ENCODE peak calls at places on chromosomes 12 and 14, in seven cellular contexts. X, H, C, K, T, M and L are unnamed samples.

GRCh38 chr12:69598174-69598753 is 12.4 kb downstream of the LRRC10 start:
- DNase-seq in X (no peak), H (no peak), C (no peak), K (no peak), T (no peak), M (no peak), L (no peak)

GRCh38 chr14:54776361-54777001 is 126.1 kb downstream of the GCH1 start:
- DNase-seq in X (peak), H (peak), C (no peak), K (peak), T (peak), M (peak), L (no peak)

GRCh38 chr14:67245104-67245503 is 3.9 kb downstream of the PALS1 start:
- DNase-seq in X (no peak), H (no peak), C (no peak), K (no peak), T (no peak), M (no peak), L (no peak)

GRCh38 chr12:52501490-52501889 is 8.4 kb upstream of the KRT6A start:
- DNase-seq in X (no peak), H (no peak), C (no peak), K (no peak), T (no peak), M (peak), L (no peak)

GRCh38 chr14:99320105-99320572 is 48.1 kb upstream of the BCL11B start:
- DNase-seq in X (peak), H (peak), C (peak), K (peak), T (peak), M (peak), L (peak)

GRCh38 chr12:96166765-96167164 is 27.4 kb upstream of the ELK3 start:
- DNase-seq in X (no peak), H (no peak), C (no peak), K (no peak), T (no peak), M (no peak), L (no peak)

GRCh38 chr14:24068711-24069410 is 2.5 kb upstream of the CPNE6 start:
- DNase-seq in X (no peak), H (no peak), C (no peak), K (no peak), T (no peak), M (no peak), L (no peak)

GRCh38 chr14:76467843-76468242 is 91.9 kb downstream of the ESRRB start:
- DNase-seq in X (no peak), H (no peak), C (no peak), K (no peak), T (no peak), M (no peak), L (no peak)

GRCh38 chr14:99127651-99128167 is 144.3 kb downstream of the BCL11B start:
- DNase-seq in X (no peak), H (no peak), C (no peak), K (no peak), T (no peak), M (no peak), L (no peak)

GRCh38 chr14:77681196-77682157 is 26.3 kb downstream of the ALKBH1 start:
- DNase-seq in X (no peak), H (no peak), C (peak), K (no peak), T (no peak), M (peak), L (no peak)

GRCh38 chr14:101591121-101591520 is 29.8 kb downstream of the DIO3 start:
- DNase-seq in X (no peak), H (no peak), C (no peak), K (no peak), T (no peak), M (no peak), L (no peak)

GRCh38 chr12:52525661-52526499 is 5.7 kb upstream of the KRT5 start:
- DNase-seq in X (no peak), H (no peak), C (no peak), K (no peak), T (no peak), M (no peak), L (no peak)

GRCh38 chr14:106210650-106211049 is 684.3 kb downstream of the TMEM121 start:
- DNase-seq in X (no peak), H (no peak), C (no peak), K (peak), T (peak), M (no peak), L (no peak)

GRCh38 chr12:96710127-96710745 is 196.8 kb upstream of the NEDD1 start:
- DNase-seq in X (no peak), H (no peak), C (no peak), K (no peak), T (no peak), M (no peak), L (no peak)